ENCODE peak calls at places on chromosomes 6 and 20, in seven cellular contexts. D is AG10803, Q is aorta, F is BJ, T is A549, R is lower leg skin, L is cardiac muscle cell. M is an unnamed sample.
A peak's percentile ranks its signal among the peaks of the same experiment; 100 is the strongest.

GRCh38 chr6:5142915-5143314 is 57.8 kb downstream of the PPP1R3G start:
- DNase-seq in L (no peak), Q (no peak), R (no peak), F (no peak), D (no peak), T (no peak), M (no peak)

GRCh38 chr20:34549291-34549928 is 9.1 kb upstream of the MAP1LC3A start:
- DNase-seq in F (no peak), T (no peak), Q (no peak), L (peak; percentile 56), R (no peak), D (no peak), M (peak; percentile 34)

GRCh38 chr6:131643855-131644460 is 6.9 kb downstream of the ENPP3 start:
- DNase-seq in R (no peak), F (no peak), D (no peak), L (no peak), Q (no peak), T (no peak), M (no peak)

GRCh38 chr6:145036848-145037567 is 698.3 kb downstream of the EPM2A start:
- DNase-seq in R (no peak), D (no peak), T (no peak), F (no peak), L (no peak), Q (no peak), M (no peak)

GRCh38 chr6:106823732-106824351 is 150.7 kb downstream of the CD24 start:
- DNase-seq in T (no peak), R (no peak), Q (no peak), F (no peak), L (no peak), D (no peak), M (no peak)

GRCh38 chr6:16785496-16785895 is 24.2 kb upstream of the ATXN1 start:
- DNase-seq in L (no peak), T (no peak), R (no peak), F (no peak), D (no peak), Q (no peak), M (no peak)

GRCh38 chr6:158571826-158572652 is 12.1 kb downstream of the TMEM181 start:
- DNase-seq in Q (no peak), L (no peak), F (no peak), R (no peak), D (no peak), T (no peak), M (peak; percentile 32)

GRCh38 chr6:87182321-87182720 is 27.0 kb downstream of the ZNF292 start:
- DNase-seq in D (no peak), T (no peak), R (no peak), F (no peak), L (no peak), Q (no peak), M (no peak)

GRCh38 chr6:154617175-154617574 is 106.7 kb upstream of the CNKSR3 start:
- DNase-seq in F (no peak), R (no peak), D (peak; percentile 12), Q (no peak), L (no peak), T (no peak), M (no peak)

GRCh38 chr6:158150701-158151100 is 17.4 kb downstream of the SERAC1 start:
- DNase-seq in L (no peak), Q (no peak), T (no peak), D (no peak), F (no peak), R (no peak), M (no peak)

GRCh38 chr20:43721429-43722152 is 5.2 kb downstream of the GTSF1L start:
- DNase-seq in D (no peak), R (no peak), F (no peak), Q (peak; percentile 61), T (no peak), L (peak; percentile 23), M (no peak)

GRCh38 chr20:36523341-36523740 is 18.0 kb upstream of the MYL9 start:
- DNase-seq in R (no peak), L (no peak), F (no peak), T (no peak), Q (no peak), D (no peak), M (no peak)

GRCh38 chr6:34158876-34159275 is 13.0 kb upstream of the GRM4 start:
- DNase-seq in Q (peak; percentile 5), F (no peak), R (no peak), L (no peak), D (no peak), T (no peak), M (no peak)

GRCh38 chr20:43840382-43841070 is 74.1 kb upstream of the TOX2 start:
- DNase-seq in R (no peak), F (no peak), L (no peak), T (peak; percentile 80), Q (no peak), D (no peak), M (no peak)

GRCh38 chr20:24952376-24953203 is 3.5 kb downstream of the CST7 start:
- DNase-seq in L (no peak), R (no peak), D (no peak), F (no peak), Q (no peak), T (no peak), M (no peak)

GRCh38 chr6:124099520-124099919 is 295.9 kb downstream of the NKAIN2 start:
- DNase-seq in R (no peak), F (no peak), T (no peak), D (no peak), L (no peak), Q (no peak), M (no peak)

GRCh38 chr6:36827261-36828079 is 11.8 kb downstream of the CPNE5 start:
- DNase-seq in R (no peak), L (no peak), D (peak; percentile 54), F (peak; percentile 19), T (no peak), Q (no peak), M (peak; percentile 71)

GRCh38 chr6:36833182-36833789 is 6.0 kb downstream of the CPNE5 start:
- DNase-seq in T (no peak), D (no peak), L (no peak), F (no peak), Q (no peak), R (no peak), M (no peak)

GRCh38 chr6:36830577-36830976 is 8.7 kb downstream of the CPNE5 start:
- DNase-seq in R (no peak), F (no peak), D (no peak), Q (no peak), T (no peak), L (no peak), M (no peak)

GRCh38 chr6:36832313-36832712 is 6.9 kb downstream of the CPNE5 start:
- DNase-seq in D (no peak), Q (no peak), T (no peak), F (no peak), R (no peak), L (no peak), M (no peak)

GRCh38 chr6:36829919-36830544 is 9.2 kb downstream of the CPNE5 start:
- DNase-seq in R (peak; percentile 66), Q (peak; percentile 84), L (no peak), F (no peak), T (no peak), D (peak; percentile 28), M (no peak)
- H3K4me3 ChIP-seq in R (no peak overlapping the region), Q (no peak overlapping the region), L (no peak overlapping the region), F (no peak overlapping the region), T (no peak overlapping the region), D (no peak overlapping the region), M (no peak overlapping the region)

GRCh38 chr6:118719351-118720124 is 68.1 kb upstream of the CEP85L start:
- DNase-seq in L (no peak), Q (no peak), R (no peak), T (no peak), D (no peak), F (no peak), M (no peak)
- H3K4me3 ChIP-seq in L (no peak overlapping the region), Q (no peak overlapping the region), R (no peak overlapping the region), T (no peak overlapping the region), D (no peak overlapping the region), F (no peak overlapping the region), M (no peak overlapping the region)

GRCh38 chr6:125196613-125197012 is 43.0 kb downstream of the TPD52L1 start:
- DNase-seq in Q (no peak), R (no peak), F (no peak), T (no peak), L (no peak), D (no peak), M (no peak)
- H3K4me3 ChIP-seq in Q (no peak overlapping the region), R (no peak overlapping the region), F (no peak overlapping the region), T (peak overlapping the region; percentile 27), L (no peak overlapping the region), D (no peak overlapping the region), M (no peak overlapping the region)

GRCh38 chr20:45407783-45408645 is at the start of gene DBNDD2:
- DNase-seq in D (no peak), Q (no peak), L (no peak), F (no peak), T (no peak), R (no peak), M (no peak)

GRCh38 chr20:45405566-45406259 is 2.4 kb upstream of the DBNDD2 start:
- DNase-seq in R (no peak), D (no peak), F (no peak), L (peak; percentile 37), Q (peak; percentile 83), T (no peak), M (no peak)

GRCh38 chr20:45408646-45409213 is 641 bp downstream of the DBNDD2 start:
- DNase-seq in R (no peak), T (no peak), L (no peak), F (no peak), Q (no peak), D (no peak), M (no peak)

GRCh38 chr20:45406260-45407066 is 1.6 kb upstream of the DBNDD2 start:
- DNase-seq in T (no peak), L (peak; percentile 72), R (peak; percentile 36), Q (peak; percentile 96), D (peak; percentile 42), F (no peak), M (no peak)

DNA sequence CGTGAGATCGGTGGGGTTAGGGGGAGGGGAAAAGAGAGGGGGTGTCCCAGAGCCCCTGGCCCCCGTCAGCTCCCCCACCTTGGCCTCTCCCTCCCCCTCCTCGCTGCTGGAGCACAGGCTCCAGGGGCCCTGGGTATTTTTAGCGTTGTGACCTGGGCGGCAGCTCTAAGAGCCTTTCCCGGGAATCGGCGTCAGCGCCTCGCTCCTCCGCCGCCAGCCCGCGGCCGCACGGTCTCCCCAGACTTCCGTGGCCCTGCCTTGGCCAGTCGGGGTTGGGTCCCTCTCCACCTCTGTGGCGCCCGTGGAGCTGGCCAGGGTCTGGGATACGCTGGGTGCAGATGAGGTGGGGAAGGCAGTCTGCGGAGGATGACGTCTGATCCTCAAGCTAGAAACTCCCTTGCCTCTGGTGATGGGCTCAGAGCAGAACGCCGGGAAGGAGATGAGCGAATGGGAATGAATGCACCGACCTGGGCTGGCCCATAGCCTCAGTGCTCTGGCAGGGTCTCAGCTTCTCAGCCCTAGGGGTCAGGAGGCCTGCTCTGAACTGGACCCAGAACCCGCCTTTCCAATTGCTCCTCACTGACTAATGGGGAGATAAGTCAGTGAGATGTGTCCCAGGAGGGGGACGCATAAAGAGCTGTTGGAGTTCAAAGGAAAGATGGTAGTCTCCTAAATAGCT is 883 bp upstream of the DBNDD2 start:
- DNase-seq in R (no peak), T (no peak), Q (peak; percentile 89), D (peak; percentile 28), L (peak; percentile 82), F (no peak), M (no peak)
- H3K4me3 ChIP-seq in R (peak overlapping the region; percentile 57), T (peak overlapping the region; percentile 96), Q (peak overlapping the region; percentile 85), D (peak overlapping the region; percentile 72), L (peak overlapping the region; percentile 64), F (peak overlapping the region; percentile 66), M (peak overlapping the region; percentile 54)

M was measured in kidney epithelial cell.